ENCODE peak calls at places on chromosomes 13 and 19, in ten cellular contexts. A is NT2/D1; W is cardiac muscle cell; Y is CD8-positive, alpha-beta memory T cell; G is K562; L is kidney epithelial cell; J is gastrocnemius medialis; C is naive thymus-derived CD4-positive, alpha-beta T cell; Q is hepatocyte; R is psoas muscle. E is an unnamed sample. For H3K36me3, the result is how much of the 10 kb centered on the place peaks cover.

GRCh38 chr19:48613852-48614435 is 932 bp downstream of the FAM83E start:
- DNase-seq in Q (no peak), L (no peak), Y (no peak), G (no peak), R (no peak), C (no peak), J (no peak), A (no peak), W (no peak), E (no peak)

GRCh38 chr13:84571264-84571663 is 689.0 kb upstream of the SLITRK1 start:
- DNase-seq in G (no peak), L (no peak), Y (no peak), Q (no peak), C (no peak), R (no peak), A (no peak), J (no peak), W (no peak), E (no peak)

GRCh38 chr13:35856084-35856483 is 275.1 kb downstream of the DCLK1 start:
- DNase-seq in R (no peak), Q (no peak), A (no peak), G (no peak), C (no peak), Y (no peak), W (no peak), J (no peak), L (no peak), E (no peak)

GRCh38 chr13:24997367-24997967 is 98.5 kb upstream of the PABPC3 start:
- DNase-seq in L (no peak), Y (no peak), C (peak), W (peak), R (no peak), Q (peak), J (no peak), A (no peak), G (peak), E (no peak)

GRCh38 chr19:41433171-41433570 is 6.0 kb upstream of the B3GNT8 start:
- DNase-seq in R (no peak), Y (no peak), A (no peak), G (no peak), Q (no peak), C (no peak), L (no peak), W (no peak), J (no peak), E (no peak)

GRCh38 chr13:42318570-42318969 is 46.6 kb downstream of the AKAP11 start:
- DNase-seq in W (no peak), G (no peak), R (no peak), J (no peak), C (no peak), Q (no peak), Y (no peak), L (no peak), A (no peak), E (no peak)

GRCh38 chr19:18469245-18470107 is 31.5 kb upstream of the ISYNA1 start:
- DNase-seq in R (peak), A (peak), W (peak), C (peak), L (peak), G (peak), Q (peak), Y (peak), J (no peak), E (peak)

GRCh38 chr13:99489028-99489427 is 12.2 kb upstream of the TM9SF2 start:
- DNase-seq in L (no peak), Q (no peak), A (no peak), R (no peak), G (no peak), C (no peak), J (no peak), Y (no peak), W (no peak), E (no peak)

GRCh38 chr13:80084086-80084676 is 256.7 kb downstream of the SPRY2 start:
- DNase-seq in A (peak), C (no peak), J (no peak), L (peak), R (no peak), Y (no peak), W (peak), G (no peak), Q (peak), E (no peak)

GRCh38 chr19:1211494-1212234 is 6.1 kb downstream of the STK11 start:
- DNase-seq in G (peak), A (no peak), J (no peak), Q (no peak), C (no peak), W (peak), L (no peak), Y (no peak), R (peak), E (no peak)

GRCh38 chr13:27405521-27406134 is 18.8 kb upstream of the GTF3A start:
- DNase-seq in G (no peak), Q (no peak), C (no peak), R (no peak), L (no peak), W (no peak), Y (no peak), J (no peak), A (no peak), E (no peak)

GRCh38 chr13:36131931-36132297 is 732 bp upstream of the DCLK1 start:
- DNase-seq in C (no peak), Y (no peak), J (peak), R (peak), Q (peak), G (no peak), A (no peak), L (no peak), W (peak), E (peak)

GRCh38 chr13:80171096-80171495 is 169.8 kb downstream of the SPRY2 start:
- DNase-seq in Q (no peak), Y (no peak), G (no peak), L (no peak), C (no peak), A (no peak), J (no peak), R (no peak), W (no peak), E (no peak)

GRCh38 chr19:36121486-36122124 is 6.3 kb downstream of the TBCB start:
- DNase-seq in Y (no peak), G (no peak), Q (no peak), C (no peak), J (no peak), L (no peak), R (no peak), A (no peak), W (no peak), E (no peak)

GRCh38 chr13:100128373-100128772 is 39.5 kb downstream of the PCCA start:
- DNase-seq in Y (no peak), A (no peak), G (no peak), W (no peak), J (no peak), L (peak), Q (peak), C (no peak), R (no peak), E (no peak)

GRCh38 chr19:16462757-16463250 is 9.0 kb downstream of the EPS15L1 start:
- DNase-seq in L (no peak), W (no peak), G (no peak), C (no peak), Y (no peak), J (peak), A (no peak), R (peak), Q (no peak), E (no peak)

GRCh38 chr19:48113190-48113917 is 2.7 kb upstream of the PLA2G4C start:
- DNase-seq in R (no peak), A (no peak), J (no peak), Y (no peak), L (no peak), G (no peak), Q (no peak), C (no peak), W (no peak), E (no peak)

GRCh38 chr13:28981530-28981929 is 161.4 kb downstream of the MTUS2 start:
- DNase-seq in Q (no peak), Y (no peak), W (no peak), J (no peak), L (no peak), A (no peak), G (no peak), C (no peak), R (no peak), E (peak)

GRCh38 chr19:55353803-55354697 is 469 bp downstream of the COX6B2 start:
- DNase-seq in Q (peak), A (peak), R (no peak), G (peak), J (no peak), W (peak), C (peak), Y (peak), L (no peak), E (peak)

GRCh38 chr13:113405481-113406300 is 41.8 kb upstream of the GRTP1 start:
- DNase-seq in C (no peak), R (peak), Q (no peak), J (no peak), G (peak), W (no peak), Y (no peak), A (no peak), L (no peak), E (no peak)

GRCh38 chr13:23321534-23322241 is 111.8 kb downstream of the SACS start:
- DNase-seq in W (peak), L (peak), Y (no peak), R (peak), G (no peak), A (no peak), J (peak), Q (peak), C (no peak), E (peak)

GRCh38 chr13:26895808-26896466 is 135.4 kb upstream of the GPR12 start:
- DNase-seq in Q (no peak), A (no peak), C (no peak), J (no peak), Y (no peak), W (no peak), R (no peak), L (no peak), G (no peak), E (no peak)

GRCh38 chr13:28564030-28564429 is 69.1 kb upstream of the FLT1 start:
- DNase-seq in Q (no peak), R (no peak), C (no peak), J (no peak), L (no peak), G (no peak), A (no peak), W (no peak), Y (no peak), E (no peak)

GRCh38 chr19:12763100-12763499 is 11.5 kb downstream of the BEST2 start:
- DNase-seq in C (no peak), L (no peak), Y (no peak), A (no peak), G (no peak), J (no peak), W (no peak), Q (no peak), R (no peak), E (no peak)

GRCh38 chr13:36858285-36858684 is 39.3 kb downstream of the RFXAP start:
- DNase-seq in C (peak), G (peak), L (no peak), Y (no peak), W (peak), J (no peak), A (peak), R (no peak), Q (peak), E (no peak)

GRCh38 chr19:7922841-7923205 is 2.7 kb downstream of the SNAPC2 start:
- DNase-seq in Y (no peak), G (no peak), W (no peak), L (no peak), A (no peak), C (no peak), J (no peak), R (no peak), Q (no peak), E (peak)

GRCh38 chr19:6587093-6587820 is 3.7 kb downstream of the CD70 start:
- DNase-seq in J (no peak), W (peak), A (no peak), G (no peak), Q (no peak), Y (no peak), R (no peak), L (no peak), C (no peak), E (no peak)

GRCh38 chr13:37960427-37960826 is 90.9 kb upstream of the TRPC4 start:
- DNase-seq in G (no peak), C (no peak), W (peak), J (no peak), Y (no peak), Q (no peak), R (no peak), L (no peak), A (no peak), E (no peak)

GRCh38 chr19:1758231-1758577 is 4.9 kb downstream of the ONECUT3 start:
- DNase-seq in G (no peak), Y (no peak), C (no peak), J (no peak), A (no peak), W (no peak), R (no peak), Q (no peak), L (no peak), E (no peak)

GRCh38 chr13:48630291-48630690 is 23.4 kb upstream of the CYSLTR2 start:
- DNase-seq in L (no peak), G (no peak), A (no peak), C (no peak), Q (no peak), Y (no peak), W (no peak), J (no peak), R (no peak), E (no peak)

GRCh38 chr13:41411536-41411935 is 45.8 kb upstream of the RGCC start:
- DNase-seq in R (no peak), G (no peak), C (peak), Y (no peak), A (peak), L (no peak), Q (peak), W (peak), J (no peak), E (no peak)

GRCh38 chr13:20812890-20813289 is 39.1 kb upstream of the EEF1AKMT1 start:
- DNase-seq in Q (no peak), G (no peak), W (no peak), J (no peak), Y (no peak), R (no peak), A (no peak), L (no peak), C (no peak), E (no peak)

GRCh38 chr19:54485846-54486245 is 12.8 kb upstream of the CDC42EP5 start:
- DNase-seq in Q (no peak), J (no peak), W (no peak), C (no peak), L (no peak), A (no peak), R (no peak), Y (no peak), G (no peak), E (no peak)

GRCh38 chr13:87777395-87777794 is 106.2 kb downstream of the SLITRK5 start:
- DNase-seq in R (no peak), Q (no peak), W (no peak), G (no peak), Y (no peak), J (no peak), A (no peak), C (no peak), L (no peak), E (no peak)

GRCh38 chr19:4704317-4704673 is 19.3 kb downstream of the DPP9 start:
- DNase-seq in R (peak), W (no peak), Y (no peak), G (no peak), Q (no peak), J (peak), A (no peak), C (no peak), L (no peak), E (no peak)

GRCh38 chr13:24123761-24124160 is 36.8 kb upstream of the SPATA13 start:
- DNase-seq in J (no peak), G (no peak), L (no peak), C (no peak), W (no peak), Q (no peak), A (no peak), Y (no peak), R (no peak), E (no peak)

GRCh38 chr19:43469160-43469480 is 3.7 kb upstream of the LYPD3 start:
- DNase-seq in L (no peak), A (no peak), J (no peak), Y (no peak), W (no peak), G (no peak), Q (no peak), R (no peak), C (peak), E (no peak)

GRCh38 chr13:94400874-94401273 is 78.6 kb downstream of the DCT start:
- DNase-seq in W (no peak), J (no peak), R (no peak), C (no peak), A (no peak), G (no peak), Y (no peak), L (no peak), Q (no peak), E (no peak)

GRCh38 chr19:21143846-21144245 is 2.0 kb downstream of the ZNF431 start:
- DNase-seq in R (no peak), A (no peak), J (no peak), Q (no peak), L (no peak), W (no peak), Y (no peak), G (no peak), C (no peak), E (no peak)

GRCh38 chr19:21147540-21147939 is 5.7 kb downstream of the ZNF431 start:
- DNase-seq in G (no peak), Y (no peak), Q (no peak), J (no peak), C (no peak), W (no peak), R (no peak), A (no peak), L (no peak), E (no peak)

GRCh38 chr19:21141787-21142464 is at the start of gene ZNF431:
- DNase-seq in W (peak), A (peak), Y (peak), C (peak), J (peak), G (peak), Q (peak), L (peak), R (peak), E (peak)

GRCh38 chr19:21148681-21149080 is 6.8 kb downstream of the ZNF431 start:
- DNase-seq in J (no peak), Y (no peak), Q (no peak), L (no peak), C (no peak), W (no peak), R (no peak), A (no peak), G (no peak), E (no peak)

DNA sequence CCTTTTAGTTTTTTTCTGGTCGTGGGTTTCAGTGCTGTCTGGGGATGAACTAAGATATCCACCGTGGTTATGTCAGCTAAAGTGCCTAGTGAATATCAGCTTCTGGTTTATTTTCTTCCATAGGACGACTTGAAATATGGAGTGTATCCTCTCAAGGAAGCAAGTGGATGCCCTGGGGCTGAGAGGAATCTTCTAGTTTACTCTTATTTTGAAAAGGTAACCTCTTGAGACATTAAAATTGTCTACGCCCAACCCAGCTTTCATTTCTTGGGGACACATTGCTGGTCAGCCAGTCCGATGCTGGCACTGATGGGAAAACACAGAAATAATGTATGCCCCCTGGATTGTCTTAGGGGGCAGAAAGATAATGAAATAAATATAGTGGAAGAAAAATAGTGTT is 1.6 kb downstream of the ZNF431 start:
- DNase-seq in W (no peak), Y (no peak), Q (no peak), R (no peak), J (no peak), A (no peak), L (no peak), G (no peak), C (no peak), E (no peak)
- H3K36me3 ChIP-seq in W (under half), Y (under half), Q (under half), R (under half), J (under half), A (half or more), L (under half), G (under half), C (under half), E (under half)

DNA sequence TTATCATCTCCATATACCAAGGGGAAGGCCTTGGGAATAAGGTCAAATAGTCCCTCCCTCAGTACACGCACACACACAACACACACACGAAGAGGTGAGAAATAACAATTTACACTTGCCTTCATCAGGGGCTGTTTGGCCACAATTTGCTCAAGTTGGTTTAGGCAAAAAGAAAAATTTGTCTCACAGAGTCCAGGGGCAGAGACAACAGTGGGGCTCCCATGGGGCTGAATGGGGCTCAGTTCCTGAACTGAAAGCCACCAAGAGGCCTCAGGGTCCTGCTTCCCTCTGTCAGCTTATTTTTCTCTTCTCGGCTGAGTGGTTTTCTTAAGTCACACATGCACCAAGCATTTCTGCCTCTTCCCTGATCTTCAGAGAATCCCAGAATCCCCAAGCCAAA is 35.5 kb downstream of the PCDH8 start:
- DNase-seq in L (no peak), G (no peak), A (no peak), Y (no peak), C (no peak), Q (no peak), W (no peak), R (no peak), J (no peak), E (no peak)
- H3K4me3 ChIP-seq in L (no peak), G (no peak), A (no peak), Y (no peak), C (no peak), Q (no peak), W (no peak), R (no peak), J (no peak), E (no peak)

GRCh38 chr19:2852598-2852997 is 11.3 kb downstream of the ZNF555 start:
- DNase-seq in C (no peak), Q (no peak), Y (no peak), J (no peak), R (no peak), W (no peak), L (no peak), A (no peak), G (no peak), E (no peak)
- H3K36me3 ChIP-seq in C (under half), Q (under half), Y (under half), J (under half), R (under half), W (under half), L (under half), A (half or more), G (under half), E (under half)

GRCh38 chr19:11421607-11422098 is 2.5 kb upstream of the RGL3 start:
- DNase-seq in C (peak), W (peak), R (peak), A (no peak), Q (peak), G (peak), J (no peak), L (no peak), Y (peak), E (peak)
- H3K4me3 ChIP-seq in C (peak), W (no peak), R (peak), A (peak), Q (no peak), G (no peak), J (peak), L (no peak), Y (peak), E (no peak)

DNA sequence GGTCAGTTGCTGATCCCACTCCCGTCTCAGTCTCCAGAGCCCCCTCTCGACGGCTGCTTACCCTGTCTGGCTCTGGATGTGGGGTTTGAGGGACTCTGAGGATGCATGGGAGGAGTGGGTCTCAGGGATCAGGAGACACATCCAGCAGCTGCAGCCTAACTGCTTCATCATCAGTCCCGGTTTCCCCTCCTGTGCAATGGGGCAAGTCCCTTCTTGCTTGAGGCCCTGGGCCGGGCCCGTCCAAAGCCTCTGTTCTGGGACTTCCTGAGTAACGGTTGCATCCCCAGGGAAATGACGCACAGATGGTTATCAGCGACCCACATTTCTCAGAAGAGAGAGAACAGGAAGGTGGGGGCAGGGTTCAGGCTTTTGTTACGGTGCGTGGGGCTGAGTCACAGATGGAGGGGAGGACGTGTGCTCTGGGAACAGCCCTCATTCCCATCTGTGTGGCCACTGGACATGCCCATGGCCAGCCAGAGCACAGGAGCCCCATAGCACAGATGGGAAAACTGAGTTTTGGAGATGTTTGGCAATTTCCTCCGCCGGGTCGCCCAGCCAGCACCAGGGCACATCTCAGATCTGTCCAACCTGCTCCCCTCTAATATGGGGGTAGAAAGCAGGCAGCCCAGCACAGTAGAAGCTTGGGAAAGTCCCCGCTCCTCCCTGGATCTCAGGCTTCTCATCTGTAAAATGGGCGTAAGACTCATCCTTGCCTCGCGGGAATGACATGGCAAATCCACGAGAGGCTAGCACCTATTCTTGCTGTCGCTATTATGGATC is 19.3 kb downstream of the GNA15 start:
- DNase-seq in W (peak), J (peak), C (peak), L (peak), G (peak), Q (no peak), R (peak), Y (peak), A (no peak), E (peak)
- H3K36me3 ChIP-seq in W (under half), J (under half), C (under half), L (under half), G (under half), Q (under half), R (under half), Y (under half), A (under half), E (under half)

E was measured in aorta.